ENCODE peak calls at places on chromosomes 11 and 22, in four cellular contexts. One of them, this sample, is unnamed.

GRCh38 chr11:13718394-13718793 is 49.9 kb downstream of the FAR1 start:
- DNase-seq in stimulated activated CD8-positive, alpha-beta memory T cell treated with anti-CD3 and anti-CD28 coated beads, Interleukin-15, amount 100 ng/mL, for 4 hours: no peak
- DNase-seq in transverse colon: no peak
- DNase-seq in HTR-8/SVneo: no peak
- DNase-seq in this sample: no peak

GRCh38 chr11:94218372-94218771 is 86.0 kb upstream of the IZUMO1R start:
- DNase-seq in stimulated activated CD8-positive, alpha-beta memory T cell treated with anti-CD3 and anti-CD28 coated beads, Interleukin-15, amount 100 ng/mL, for 4 hours: no peak
- DNase-seq in transverse colon: no peak
- DNase-seq in HTR-8/SVneo: no peak
- DNase-seq in this sample: no peak

GRCh38 chr22:29885610-29886009 is 2.6 kb downstream of the MTMR3 start:
- DNase-seq in stimulated activated CD8-positive, alpha-beta memory T cell treated with anti-CD3 and anti-CD28 coated beads, Interleukin-15, amount 100 ng/mL, for 4 hours: no peak
- DNase-seq in transverse colon: no peak
- DNase-seq in HTR-8/SVneo: no peak
- DNase-seq in this sample: no peak

GRCh38 chr11:88104408-88104807 is 70.8 kb downstream of the RAB38 start:
- DNase-seq in stimulated activated CD8-positive, alpha-beta memory T cell treated with anti-CD3 and anti-CD28 coated beads, Interleukin-15, amount 100 ng/mL, for 4 hours: no peak
- DNase-seq in transverse colon: no peak
- DNase-seq in HTR-8/SVneo: no peak
- DNase-seq in this sample: no peak

GRCh38 chr11:119320593-119321524 is 3.9 kb upstream of the MCAM start:
- DNase-seq in stimulated activated CD8-positive, alpha-beta memory T cell treated with anti-CD3 and anti-CD28 coated beads, Interleukin-15, amount 100 ng/mL, for 4 hours: no peak
- DNase-seq in transverse colon: peak
- DNase-seq in HTR-8/SVneo: no peak
- DNase-seq in this sample: no peak

GRCh38 chr22:39471421-39472141 is 14.8 kb downstream of the MGAT3 start:
- DNase-seq in stimulated activated CD8-positive, alpha-beta memory T cell treated with anti-CD3 and anti-CD28 coated beads, Interleukin-15, amount 100 ng/mL, for 4 hours: no peak
- DNase-seq in transverse colon: peak
- DNase-seq in HTR-8/SVneo: peak
- DNase-seq in this sample: no peak

GRCh38 chr22:44195189-44195871 is 14.6 kb downstream of the PARVG start:
- DNase-seq in stimulated activated CD8-positive, alpha-beta memory T cell treated with anti-CD3 and anti-CD28 coated beads, Interleukin-15, amount 100 ng/mL, for 4 hours: no peak
- DNase-seq in transverse colon: no peak
- DNase-seq in HTR-8/SVneo: no peak
- DNase-seq in this sample: no peak

GRCh38 chr11:111193924-111194490 is 51.5 kb upstream of the POU2AF2 start:
- DNase-seq in stimulated activated CD8-positive, alpha-beta memory T cell treated with anti-CD3 and anti-CD28 coated beads, Interleukin-15, amount 100 ng/mL, for 4 hours: no peak
- DNase-seq in transverse colon: no peak
- DNase-seq in HTR-8/SVneo: no peak
- DNase-seq in this sample: no peak

GRCh38 chr22:50531546-50532352 is 1.9 kb upstream of the TYMP start:
- DNase-seq in stimulated activated CD8-positive, alpha-beta memory T cell treated with anti-CD3 and anti-CD28 coated beads, Interleukin-15, amount 100 ng/mL, for 4 hours: peak
- DNase-seq in transverse colon: peak
- DNase-seq in HTR-8/SVneo: no peak
- DNase-seq in this sample: no peak

GRCh38 chr11:72598901-72599300 is 75.3 kb downstream of the PDE2A start:
- DNase-seq in stimulated activated CD8-positive, alpha-beta memory T cell treated with anti-CD3 and anti-CD28 coated beads, Interleukin-15, amount 100 ng/mL, for 4 hours: no peak
- DNase-seq in transverse colon: peak
- DNase-seq in HTR-8/SVneo: peak
- DNase-seq in this sample: no peak

GRCh38 chr11:65658174-65659021 is 4.3 kb downstream of the RELA start:
- DNase-seq in stimulated activated CD8-positive, alpha-beta memory T cell treated with anti-CD3 and anti-CD28 coated beads, Interleukin-15, amount 100 ng/mL, for 4 hours: no peak
- DNase-seq in transverse colon: no peak
- DNase-seq in HTR-8/SVneo: no peak
- DNase-seq in this sample: no peak

GRCh38 chr11:117642396-117642795 is 154.6 kb downstream of the DSCAML1 start:
- DNase-seq in stimulated activated CD8-positive, alpha-beta memory T cell treated with anti-CD3 and anti-CD28 coated beads, Interleukin-15, amount 100 ng/mL, for 4 hours: no peak
- DNase-seq in transverse colon: no peak
- DNase-seq in HTR-8/SVneo: no peak
- DNase-seq in this sample: no peak

GRCh38 chr11:71112990-71113389 is 139.4 kb downstream of the SHANK2 start:
- DNase-seq in stimulated activated CD8-positive, alpha-beta memory T cell treated with anti-CD3 and anti-CD28 coated beads, Interleukin-15, amount 100 ng/mL, for 4 hours: no peak
- DNase-seq in transverse colon: no peak
- DNase-seq in HTR-8/SVneo: no peak
- DNase-seq in this sample: no peak

GRCh38 chr11:125371451-125371935 is 124.6 kb downstream of the FEZ1 start:
- DNase-seq in stimulated activated CD8-positive, alpha-beta memory T cell treated with anti-CD3 and anti-CD28 coated beads, Interleukin-15, amount 100 ng/mL, for 4 hours: no peak
- DNase-seq in transverse colon: no peak
- DNase-seq in HTR-8/SVneo: no peak
- DNase-seq in this sample: no peak

GRCh38 chr22:19619144-19620009 is 94.9 kb upstream of the SEPTIN5 start:
- DNase-seq in stimulated activated CD8-positive, alpha-beta memory T cell treated with anti-CD3 and anti-CD28 coated beads, Interleukin-15, amount 100 ng/mL, for 4 hours: no peak
- DNase-seq in transverse colon: no peak
- DNase-seq in HTR-8/SVneo: no peak
- DNase-seq in this sample: no peak

GRCh38 chr11:111429066-111429506 is 50.0 kb upstream of the POU2AF1 start:
- DNase-seq in stimulated activated CD8-positive, alpha-beta memory T cell treated with anti-CD3 and anti-CD28 coated beads, Interleukin-15, amount 100 ng/mL, for 4 hours: no peak
- DNase-seq in transverse colon: peak
- DNase-seq in HTR-8/SVneo: no peak
- DNase-seq in this sample: no peak

GRCh38 chr11:65559951-65560537 is 1.9 kb upstream of the LTBP3 start:
- DNase-seq in stimulated activated CD8-positive, alpha-beta memory T cell treated with anti-CD3 and anti-CD28 coated beads, Interleukin-15, amount 100 ng/mL, for 4 hours: no peak
- DNase-seq in transverse colon: peak
- DNase-seq in HTR-8/SVneo: peak
- DNase-seq in this sample: no peak

GRCh38 chr11:29255401-29255800 is 761.4 kb downstream of the KCNA4 start:
- DNase-seq in stimulated activated CD8-positive, alpha-beta memory T cell treated with anti-CD3 and anti-CD28 coated beads, Interleukin-15, amount 100 ng/mL, for 4 hours: no peak
- DNase-seq in transverse colon: no peak
- DNase-seq in HTR-8/SVneo: no peak
- DNase-seq in this sample: no peak

GRCh38 chr11:2816941-2817421 is 68.6 kb downstream of the CDKN1C start:
- DNase-seq in stimulated activated CD8-positive, alpha-beta memory T cell treated with anti-CD3 and anti-CD28 coated beads, Interleukin-15, amount 100 ng/mL, for 4 hours: no peak
- DNase-seq in transverse colon: peak
- DNase-seq in HTR-8/SVneo: no peak
- DNase-seq in this sample: no peak

GRCh38 chr11:113730887-113731726 is 25.0 kb upstream of the TMPRSS5 start:
- DNase-seq in stimulated activated CD8-positive, alpha-beta memory T cell treated with anti-CD3 and anti-CD28 coated beads, Interleukin-15, amount 100 ng/mL, for 4 hours: no peak
- DNase-seq in transverse colon: peak
- DNase-seq in HTR-8/SVneo: peak
- DNase-seq in this sample: no peak

GRCh38 chr11:7896026-7896785 is 34.9 kb downstream of the OR10A6 start:
- DNase-seq in stimulated activated CD8-positive, alpha-beta memory T cell treated with anti-CD3 and anti-CD28 coated beads, Interleukin-15, amount 100 ng/mL, for 4 hours: no peak
- DNase-seq in transverse colon: no peak
- DNase-seq in HTR-8/SVneo: no peak
- DNase-seq in this sample: no peak

This sample was measured in SIG-M5.